ENCODE peak calls at places on chromosomes 4 and X, in seven cellular contexts. K is fibroblast of lung, L is cardiac muscle cell, M is left lung, H is kidney, W is breast epithelium, I is colonic mucosa. S is an unnamed sample.

GRCh38 chrX:117645639-117646038 is 471.0 kb downstream of the KLHL13 start:
- DNase-seq in H (no peak), I (no peak), M (no peak), K (no peak), L (no peak), W (no peak), S (no peak)

GRCh38 chr4:124445071-124445470 is 267.5 kb downstream of the ANKRD50 start:
- DNase-seq in I (no peak), K (no peak), M (no peak), H (no peak), W (no peak), L (no peak), S (no peak)

GRCh38 chr4:165481458-165481857 is 102.7 kb downstream of the CPE start:
- DNase-seq in H (no peak), M (no peak), I (no peak), K (peak; percentile 59), W (no peak), L (no peak), S (no peak)

GRCh38 chr4:184382189-184382846 is 92.0 kb downstream of the IRF2 start:
- DNase-seq in H (no peak), L (peak; percentile 20), M (no peak), K (no peak), I (peak; percentile 48), W (no peak), S (no peak)

GRCh38 chr4:189124149-189124758 is 816.4 kb upstream of the FRG1 start:
- DNase-seq in I (no peak), K (peak; percentile 8), L (peak; percentile 39), W (no peak), M (no peak), H (no peak), S (no peak)

GRCh38 chrX:111431007-111431406 is 19.0 kb upstream of the DCX start:
- DNase-seq in K (no peak), H (no peak), L (no peak), W (no peak), I (no peak), M (no peak), S (no peak)

GRCh38 chrX:118682258-118683014 is 45.0 kb upstream of the IL13RA1 start:
- DNase-seq in I (no peak), K (no peak), L (no peak), M (no peak), H (no peak), W (no peak), S (no peak)

GRCh38 chrX:112967341-112967740 is 126.7 kb upstream of the AMOT start:
- DNase-seq in L (no peak), I (no peak), K (peak; percentile 78), M (no peak), H (no peak), W (no peak), S (no peak)

GRCh38 chr4:186820371-186820990 is 96.8 kb upstream of the FAT1 start:
- DNase-seq in K (peak; percentile 77), L (peak; percentile 49), I (peak; percentile 80), H (peak; percentile 69), M (no peak), W (no peak), S (no peak)

GRCh38 chr4:11194431-11194830 is 234.3 kb downstream of the HS3ST1 start:
- DNase-seq in H (no peak), L (no peak), M (no peak), I (no peak), W (no peak), K (peak; percentile 57), S (no peak)

GRCh38 chr4:4425119-4425690 is 38.3 kb downstream of the NSG1 start:
- DNase-seq in M (no peak), H (no peak), I (no peak), L (no peak), K (no peak), W (no peak), S (no peak)

GRCh38 chr4:176758731-176759130 is 34.0 kb downstream of the VEGFC start:
- DNase-seq in W (no peak), H (no peak), M (no peak), L (no peak), K (no peak), I (no peak), S (no peak)

GRCh38 chrX:49276671-49277519 is 7.3 kb downstream of the PPP1R3F start:
- DNase-seq in I (no peak), M (no peak), K (peak; percentile 3), H (no peak), L (no peak), W (no peak), S (no peak)

GRCh38 chrX:46408553-46409407 is 136.4 kb downstream of the ZNF674 start:
- DNase-seq in M (peak; percentile 64), W (peak; percentile 57), K (peak; percentile 56), I (peak; percentile 75), L (peak; percentile 69), H (peak; percentile 79), S (peak; percentile 70)

GRCh38 chr4:84482564-84483563 is 16.2 kb downstream of the NKX6-1 start:
- DNase-seq in L (peak; percentile 54), H (peak; percentile 75), W (no peak), I (peak; percentile 72), K (no peak), M (no peak), S (no peak)

GRCh38 chrX:150546711-150547153 is 21.7 kb upstream of the MTM1 start:
- DNase-seq in H (no peak), W (no peak), K (no peak), M (no peak), I (no peak), L (no peak), S (peak; percentile 64)

GRCh38 chrX:51568586-51568985 is 50.1 kb downstream of the CENPVL3 start:
- DNase-seq in W (no peak), H (no peak), M (no peak), I (no peak), L (no peak), K (peak; percentile 57), S (no peak)

GRCh38 chr4:113700602-113701150 is 60.9 kb downstream of the CAMK2D start:
- DNase-seq in M (no peak), L (no peak), H (no peak), W (no peak), I (no peak), K (no peak), S (no peak)

GRCh38 chr4:20428410-20429160 is 176.9 kb downstream of the SLIT2 start:
- DNase-seq in H (no peak), L (peak; percentile 24), M (no peak), W (no peak), K (no peak), I (no peak), S (no peak)

GRCh38 chr4:1216869-1217294 is 32.0 kb downstream of the CTBP1 start:
- DNase-seq in L (no peak), I (no peak), W (no peak), K (no peak), M (no peak), H (no peak), S (peak; percentile 71)

GRCh38 chr4:145557720-145558119 is 61.5 kb upstream of the MMAA start:
- DNase-seq in I (peak; percentile 51), K (peak; percentile 60), M (peak; percentile 49), W (no peak), L (peak; percentile 71), H (peak; percentile 76), S (peak; percentile 22)

GRCh38 chrX:46310815-46311497 is 234.3 kb downstream of the ZNF674 start:
- DNase-seq in H (no peak), K (no peak), W (no peak), L (no peak), M (no peak), I (no peak), S (no peak)

GRCh38 chrX:40015693-40016092 is 82.1 kb downstream of the BCOR start:
- DNase-seq in W (no peak), M (no peak), L (no peak), K (no peak), H (no peak), I (no peak), S (no peak)

GRCh38 chr4:183588169-183588675 is 70.8 kb downstream of the RWDD4 start:
- DNase-seq in L (peak; percentile 50), K (peak; percentile 48), M (no peak), I (no peak), W (no peak), H (no peak), S (no peak)

GRCh38 chr4:120304801-120305200 is 238.2 kb upstream of the MAD2L1 start:
- DNase-seq in M (no peak), L (no peak), I (no peak), K (no peak), W (no peak), H (no peak), S (no peak)

GRCh38 chrX:1411331-1411730 is 19.4 kb upstream of the SLC25A6 start:
- DNase-seq in L (peak; percentile 18), I (no peak), H (peak; percentile 43), M (no peak), K (no peak), W (no peak), S (no peak)

GRCh38 chrX:153886915-153887314 is 942 bp upstream of the L1CAM start:
- DNase-seq in M (no peak), H (peak; percentile 72), K (no peak), W (no peak), L (no peak), I (no peak), S (no peak)
- H3K4me3 ChIP-seq in M (no peak overlapping the region), H (no peak overlapping the region), K (no peak overlapping the region), W (no peak overlapping the region), L (no peak overlapping the region), I (no peak overlapping the region), S (no peak overlapping the region)

GRCh38 chrX:103464071-103464773 is 55.1 kb downstream of the RAB40A start:
- DNase-seq in H (no peak), K (peak; percentile 43), I (no peak), W (no peak), L (peak; percentile 55), M (peak; percentile 31), S (no peak)
- TF ChIP-seq CTCF in H (peak; percentile 16), K (peak; percentile 64), I (no peak), W (peak; percentile 25), L (peak; percentile 51), M (no peak), S (no peak)

DNA sequence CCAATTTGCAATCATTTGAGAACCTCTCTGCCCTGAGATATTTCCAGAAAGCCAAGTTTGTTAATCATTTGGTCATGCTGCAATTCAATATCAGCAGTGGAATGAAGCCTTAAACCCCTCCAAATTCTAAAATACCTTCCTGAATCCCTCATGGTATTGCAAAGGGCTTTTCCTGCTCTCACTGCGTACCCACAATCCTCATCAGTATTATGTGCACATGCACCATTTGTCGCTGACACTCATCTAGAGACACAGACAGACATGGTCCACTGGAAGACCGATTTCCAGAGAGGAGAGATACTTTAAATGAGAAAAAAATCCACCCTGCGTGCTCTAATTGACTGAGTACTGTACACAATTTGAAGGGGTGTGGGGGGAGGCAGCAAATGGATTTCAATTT is 104.4 kb downstream of the GPC3 start:
- DNase-seq in M (no peak), W (no peak), K (no peak), L (no peak), I (no peak), H (no peak), S (no peak)
- H3K4me1 ChIP-seq in M (no peaks in the 10 kb centered on the region), W (no peaks in the 10 kb centered on the region), K (no peaks in the 10 kb centered on the region), L (peaks cover 9% of the 10 kb centered on the region), I (no peaks in the 10 kb centered on the region), H (no peaks in the 10 kb centered on the region), S (no peaks in the 10 kb centered on the region)

DNA sequence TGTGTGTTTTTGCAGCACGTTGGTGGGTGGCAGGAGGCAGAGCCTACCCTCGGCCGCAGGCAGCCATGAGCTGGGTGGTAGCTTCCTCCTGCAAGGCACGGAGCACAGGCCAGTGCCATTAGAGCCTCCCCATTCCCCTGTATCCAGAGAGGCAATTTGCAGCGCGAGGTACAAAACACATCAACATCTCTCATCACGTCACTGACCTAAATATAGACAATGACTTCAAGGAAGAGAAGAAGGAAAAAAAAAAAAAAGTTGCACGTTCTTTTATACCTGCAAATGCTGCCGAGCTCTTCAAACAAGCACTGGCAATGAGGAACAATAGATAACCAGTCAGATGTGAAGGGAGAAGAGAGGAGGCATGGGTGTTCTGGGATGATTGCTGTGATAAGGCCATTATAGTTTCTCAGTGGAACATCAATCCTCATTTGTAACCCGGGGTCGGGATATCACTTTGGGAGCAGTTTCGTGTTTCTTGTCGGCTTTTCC is 159.9 kb downstream of the MGST2 start:
- DNase-seq in H (no peak), W (no peak), M (no peak), K (no peak), I (no peak), L (peak; percentile 30), S (no peak)
- H3K4me3 ChIP-seq in H (no peak overlapping the region), W (no peak overlapping the region), M (no peak overlapping the region), K (no peak overlapping the region), I (no peak overlapping the region), L (no peak overlapping the region), S (no peak overlapping the region)